ENCODE peak calls at places on chromosomes 12 and 14, in five cellular contexts. N, U, E, A and J are unnamed samples.
A peak's percentile ranks its signal among the peaks of the same experiment; 100 is the strongest.

GRCh38 chr14:24179961-24180726 is 8.3 kb downstream of the REC8 start:
- ATAC-seq in N (peak; percentile 23), U (no peak), E (no peak), A (no peak), J (peak; percentile 9)

GRCh38 chr14:24315807-24316596 is 4.7 kb downstream of the LTB4R start:
- ATAC-seq in N (peak; percentile 29), U (no peak), E (no peak), A (peak; percentile 53), J (peak; percentile 56)

GRCh38 chr12:15088115-15088514 is 115.3 kb downstream of the PDE6H start:
- ATAC-seq in N (no peak), U (no peak), E (peak; percentile 70), A (no peak), J (no peak)

GRCh38 chr12:68428724-68429580 is 96.8 kb upstream of the MDM1 start:
- ATAC-seq in N (no peak), U (no peak), E (no peak), A (no peak), J (no peak)

GRCh38 chr14:89028462-89029134 is 204.1 kb downstream of the TTC8 start:
- ATAC-seq in N (no peak), U (no peak), E (no peak), A (no peak), J (no peak)

GRCh38 chr14:60101801-60102200 is 10.1 kb downstream of the PCNX4 start:
- ATAC-seq in N (no peak), U (no peak), E (no peak), A (no peak), J (peak; percentile 36)

GRCh38 chr12:90519285-90519684 is 435.7 kb downstream of the CCER1 start:
- ATAC-seq in N (no peak), U (no peak), E (peak; percentile 25), A (no peak), J (no peak)

GRCh38 chr12:42758806-42759205 is 169.3 kb upstream of the PRICKLE1 start:
- ATAC-seq in N (no peak), U (no peak), E (no peak), A (no peak), J (no peak)

GRCh38 chr12:117933545-117933944 is 35.2 kb downstream of the KSR2 start:
- ATAC-seq in N (no peak), U (no peak), E (no peak), A (no peak), J (no peak)

GRCh38 chr14:61584258-61584657 is 111.1 kb upstream of the HIF1A start:
- ATAC-seq in N (no peak), U (no peak), E (no peak), A (no peak), J (peak; percentile 38)

GRCh38 chr12:120399531-120399930 is 30.6 kb upstream of the MSI1 start:
- ATAC-seq in N (no peak), U (no peak), E (peak; percentile 61), A (no peak), J (no peak)

GRCh38 chr12:117129391-117129790 is 30.2 kb upstream of the TESC start:
- ATAC-seq in N (no peak), U (no peak), E (no peak), A (no peak), J (no peak)

GRCh38 chr14:94355191-94355794 is 32.2 kb upstream of the SERPINA6 start:
- ATAC-seq in N (no peak), U (no peak), E (no peak), A (no peak), J (peak; percentile 11)

GRCh38 chr12:94386422-94386821 is 73.2 kb downstream of the CEP83 start:
- ATAC-seq in N (peak; percentile 83), U (no peak), E (no peak), A (peak; percentile 17), J (no peak)

GRCh38 chr14:31770271-31770670 is 209.1 kb downstream of the NUBPL start:
- ATAC-seq in N (no peak), U (no peak), E (no peak), A (peak; percentile 64), J (peak; percentile 50)

GRCh38 chr12:132294121-132295034 is 35.0 kb downstream of the GALNT9 start:
- ATAC-seq in N (no peak), U (no peak), E (no peak), A (no peak), J (no peak)

GRCh38 chr14:95140060-95140858 is 17.1 kb downstream of the DICER1 start:
- ATAC-seq in N (no peak), U (no peak), E (peak; percentile 46), A (no peak), J (peak; percentile 93)

GRCh38 chr12:10362828-10363664 is 26.8 kb downstream of the KLRK1 start:
- ATAC-seq in N (no peak), U (no peak), E (no peak), A (no peak), J (no peak)